ENCODE peak calls at places on chromosome 13, in seven cellular contexts. G is mesothelial cell of epicardium; V is naive thymus-derived CD4-positive, alpha-beta T cell; B is effector memory CD4-positive, alpha-beta T cell; E is A172; Z is left colon; U is globus pallidus. K is an unnamed sample.

GRCh38 chr13:70960841-70961443 is 852.7 kb upstream of the KLHL1 start:
- DNase-seq in G (no peak), V (no peak), B (no peak), E (peak), Z (no peak), U (peak), K (peak)

GRCh38 chr13:52399708-52400107 is 6.3 kb downstream of the THSD1 start:
- DNase-seq in G (no peak), V (no peak), B (no peak), E (no peak), Z (no peak), U (no peak), K (no peak)

GRCh38 chr13:93080587-93080986 is 146.0 kb upstream of the GPC6 start:
- DNase-seq in G (no peak), V (no peak), B (no peak), E (peak), Z (no peak), U (no peak), K (no peak)

GRCh38 chr13:40271931-40272775 is 394.3 kb downstream of the FOXO1 start:
- DNase-seq in G (no peak), V (no peak), B (no peak), E (peak), Z (no peak), U (peak), K (peak)

GRCh38 chr13:50319603-50320296 is 304.5 kb downstream of the KCNRG start:
- DNase-seq in G (no peak), V (no peak), B (no peak), E (peak), Z (no peak), U (no peak), K (no peak)

GRCh38 chr13:30766234-30766633 is 30.9 kb downstream of the ALOX5AP start:
- DNase-seq in G (no peak), V (no peak), B (no peak), E (no peak), Z (no peak), U (no peak), K (no peak)

GRCh38 chr13:102225892-102226291 is 176.0 kb downstream of the FGF14 start:
- DNase-seq in G (no peak), V (no peak), B (no peak), E (no peak), Z (no peak), U (no peak), K (no peak)

GRCh38 chr13:101211261-101211660 is 205.0 kb downstream of the NALCN start:
- DNase-seq in G (no peak), V (no peak), B (no peak), E (peak), Z (no peak), U (no peak), K (no peak)

GRCh38 chr13:75715598-75716523 is 79.7 kb downstream of the LMO7 start:
- DNase-seq in G (no peak), V (no peak), B (no peak), E (peak), Z (no peak), U (no peak), K (no peak)

GRCh38 chr13:29924482-29924884 is 74.1 kb upstream of the UBL3 start:
- DNase-seq in G (no peak), V (no peak), B (no peak), E (peak), Z (no peak), U (no peak), K (no peak)

GRCh38 chr13:106381083-106381482 is 154.4 kb downstream of the EFNB2 start:
- DNase-seq in G (no peak), V (no peak), B (no peak), E (no peak), Z (no peak), U (no peak), K (no peak)

GRCh38 chr13:99909836-99910619 is 61.5 kb downstream of the ZIC5 start:
- DNase-seq in G (no peak), V (no peak), B (no peak), E (no peak), Z (no peak), U (no peak), K (peak)

GRCh38 chr13:27371932-27372331 is 52.5 kb upstream of the GTF3A start:
- DNase-seq in G (no peak), V (no peak), B (no peak), E (no peak), Z (no peak), U (no peak), K (no peak)

GRCh38 chr13:23866420-23867026 is 22.7 kb downstream of the MIPEP start:
- DNase-seq in G (no peak), V (no peak), B (no peak), E (peak), Z (no peak), U (no peak), K (no peak)

GRCh38 chr13:23288564-23288963 is 107.8 kb downstream of the SGCG start:
- DNase-seq in G (no peak), V (no peak), B (no peak), E (no peak), Z (no peak), U (no peak), K (no peak)

GRCh38 chr13:28679628-28680027 is 20.7 kb downstream of the POMP start:
- DNase-seq in G (no peak), V (no peak), B (no peak), E (no peak), Z (no peak), U (no peak), K (peak)

GRCh38 chr13:36848228-36848982 is 29.4 kb downstream of the RFXAP start:
- DNase-seq in G (no peak), V (no peak), B (no peak), E (peak), Z (no peak), U (no peak), K (no peak)

GRCh38 chr13:74575729-74576125 is 441.5 kb upstream of the KLF12 start:
- DNase-seq in G (peak), V (peak), B (no peak), E (peak), Z (peak), U (peak), K (peak)

K was measured in G401.